ENCODE peak calls at places on chromosomes 2 and 18, in four cellular contexts. E is transverse colon; J is effector memory CD4-positive, alpha-beta T cell; I is cardiac muscle cell. U is an unnamed sample. For H3K4me1, the result is how much of the 10 kb centered on the place peaks cover.

GRCh38 chr18:75128051-75128605 is 80.8 kb downstream of the PTGR3 start:
- DNase-seq in E (no peak), J (no peak), I (no peak), U (no peak)

GRCh38 chr2:148813603-148814065 is 61.4 kb upstream of the KIF5C start:
- DNase-seq in E (peak), J (peak), I (no peak), U (no peak)

GRCh38 chr2:2326653-2327052 is 4.4 kb downstream of the MYT1L start:
- DNase-seq in E (no peak), J (no peak), I (no peak), U (no peak)

GRCh38 chr2:26081601-26082000 is 47.7 kb downstream of the RAB10 start:
- DNase-seq in E (no peak), J (no peak), I (no peak), U (no peak)

GRCh38 chr2:108189316-108189715 is 50.5 kb upstream of the SULT1C3 start:
- DNase-seq in E (no peak), J (no peak), I (no peak), U (no peak)

GRCh38 chr2:77228379-77228778 is 293.8 kb downstream of the LRRTM4 start:
- DNase-seq in E (no peak), J (no peak), I (no peak), U (no peak)

GRCh38 chr18:74288730-74289129 is 3.0 kb downstream of the CYB5A start:
- DNase-seq in E (no peak), J (no peak), I (no peak), U (no peak)

GRCh38 chr2:118614856-118615255 is 232.6 kb downstream of the EN1 start:
- DNase-seq in E (no peak), J (no peak), I (peak), U (no peak)

GRCh38 chr18:73750052-73750451 is 397.6 kb downstream of the FBXO15 start:
- DNase-seq in E (no peak), J (no peak), I (no peak), U (no peak)

GRCh38 chr2:184920451-184920965 is 322.2 kb downstream of the ZNF804A start:
- DNase-seq in E (no peak), J (no peak), I (peak), U (no peak)

GRCh38 chr2:150438654-150439053 is 48.8 kb downstream of the RND3 start:
- DNase-seq in E (no peak), J (no peak), I (no peak), U (no peak)
- H3K27ac ChIP-seq in E (no peak), J (no peak), I (no peak), U (no peak)

DNA sequence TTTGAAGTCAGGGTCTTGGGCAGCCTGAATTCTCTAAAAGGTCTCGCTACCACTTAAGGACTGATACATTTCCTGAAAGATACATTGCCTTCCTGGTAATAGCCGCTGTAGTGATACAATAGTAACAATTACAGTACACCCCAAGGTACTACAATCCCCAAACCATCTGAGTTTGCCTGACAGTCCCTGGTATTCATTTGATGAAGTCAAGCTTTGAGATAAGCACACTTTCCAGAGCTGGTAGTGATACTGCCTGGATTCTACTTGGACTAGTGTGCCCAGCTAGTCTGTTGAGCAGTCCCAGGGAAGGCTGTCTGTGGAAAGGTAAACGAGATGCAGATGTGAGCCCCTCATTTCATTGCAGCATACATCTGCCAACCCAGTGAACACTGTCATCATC is 24.4 kb upstream of the ITGB6 start:
- DNase-seq in E (no peak), J (no peak), I (no peak), U (no peak)
- H3K4me1 ChIP-seq in E (under half), J (under half), I (under half), U (under half)

GRCh38 chr2:97858442-97858841 is 137.3 kb downstream of the TMEM131 start:
- DNase-seq in E (no peak), J (no peak), I (no peak), U (no peak)
- H3K4me3 ChIP-seq in E (no peak), J (no peak), I (no peak), U (no peak)

DNA sequence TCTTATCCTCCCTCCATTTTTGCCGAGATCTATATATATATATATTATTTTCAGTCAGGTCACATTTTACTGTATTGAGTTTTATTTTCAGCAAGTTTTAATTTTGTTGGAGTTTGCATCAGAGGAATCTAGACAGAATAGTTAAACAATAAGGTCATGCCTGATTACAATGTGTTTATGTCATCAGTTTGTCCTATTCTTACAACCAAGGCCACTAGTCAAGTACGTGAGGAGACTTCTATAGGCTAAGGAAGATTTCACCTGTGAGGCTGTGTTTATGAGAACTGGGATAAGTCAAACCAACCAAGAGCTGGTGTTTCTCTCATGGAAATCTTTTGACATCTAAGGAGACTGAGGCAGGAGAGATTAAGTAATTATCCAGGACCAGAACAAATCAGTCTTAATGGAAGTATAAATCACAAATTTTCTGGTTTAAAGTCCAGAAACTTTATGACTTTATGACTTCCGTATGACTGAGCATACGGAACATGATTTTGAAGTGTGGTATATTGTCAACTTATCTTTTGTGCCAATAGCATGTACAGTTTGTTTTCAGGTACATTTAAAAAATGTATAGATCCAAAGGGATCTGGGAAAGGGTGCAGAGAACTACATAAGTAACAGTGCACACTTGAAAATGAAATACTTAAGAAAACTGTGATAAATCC is 100.0 kb upstream of the DTNA start:
- DNase-seq in E (no peak), J (no peak), I (no peak), U (no peak)
- H3K27ac ChIP-seq in E (no peak), J (no peak), I (no peak), U (no peak)

DNA sequence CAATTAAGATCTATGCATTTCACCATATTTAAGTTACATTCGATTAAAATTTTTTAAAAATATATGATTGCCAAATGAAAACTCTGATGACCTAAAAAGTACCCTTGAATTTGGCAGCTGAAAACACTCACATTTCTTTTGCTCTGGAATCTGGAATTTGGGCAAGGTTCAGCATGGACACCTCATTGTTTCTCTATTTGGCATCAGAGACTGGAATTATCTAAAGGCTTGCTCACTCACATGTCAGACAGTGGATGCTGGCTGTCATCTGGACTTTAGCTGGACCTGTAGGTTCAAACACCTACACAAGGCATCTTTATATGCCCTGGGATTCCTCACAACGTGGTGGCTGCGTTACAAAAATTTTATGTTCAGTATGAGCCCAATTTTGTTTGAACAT is 16.1 kb downstream of the MBOAT2 start:
- DNase-seq in E (no peak), J (no peak), I (peak), U (no peak)
- H3K4me1 ChIP-seq in E (under half), J (under half), I (under half), U (under half)

GRCh38 chr2:40284797-40285196 is 167.1 kb downstream of the SLC8A1 start:
- DNase-seq in E (no peak), J (no peak), I (peak), U (no peak)

GRCh38 chr2:40279479-40279878 is 172.4 kb downstream of the SLC8A1 start:
- DNase-seq in E (no peak), J (no peak), I (no peak), U (no peak)

GRCh38 chr2:40281021-40281940 is 170.6 kb downstream of the SLC8A1 start:
- DNase-seq in E (no peak), J (no peak), I (peak), U (no peak)

GRCh38 chr2:40283111-40283909 is 168.6 kb downstream of the SLC8A1 start:
- DNase-seq in E (no peak), J (no peak), I (no peak), U (no peak)

GRCh38 chr2:40282428-40282827 is 169.5 kb downstream of the SLC8A1 start:
- DNase-seq in E (no peak), J (no peak), I (peak), U (no peak)
- H3K4me3 ChIP-seq in E (peak), J (no peak), I (no peak), U (peak)

GRCh38 chr2:100923461-100924020 is 78.5 kb upstream of the RPL31 start:
- DNase-seq in E (no peak), J (no peak), I (no peak), U (no peak)
- H3K27ac ChIP-seq in E (peak), J (peak), I (no peak), U (peak)